ENCODE peak calls at places on chromosome 2, in four cellular contexts. Y is mesendoderm, L is IMR-90, F is H1. E is an unnamed sample.
A peak's percentile ranks its signal among the peaks of the same experiment; 100 is the strongest.

GRCh38 chr2:7094113-7094760 is 177.0 kb downstream of the RNF144A start:
- DNase-seq in F (no peak), Y (no peak), L (no peak), E (no peak)

GRCh38 chr2:225534697-225535096 is 135.2 kb downstream of the NYAP2 start:
- DNase-seq in Y (no peak), L (no peak), F (no peak), E (no peak)

GRCh38 chr2:111049792-111050640 is 70.7 kb upstream of the BCL2L11 start:
- DNase-seq in L (no peak), Y (no peak), F (no peak), E (no peak)

GRCh38 chr2:150376627-150377335 is 110.7 kb downstream of the RND3 start:
- DNase-seq in Y (peak; percentile 37), F (no peak), L (peak; percentile 34), E (no peak)

GRCh38 chr2:36357506-36358316 is 2.1 kb downstream of the CRIM1 start:
- DNase-seq in Y (peak; percentile 88), F (peak; percentile 58), L (peak; percentile 85), E (peak; percentile 58)

GRCh38 chr2:239379641-239380170 is 21.1 kb downstream of the HDAC4 start:
- DNase-seq in Y (no peak), L (no peak), F (no peak), E (no peak)

GRCh38 chr2:240890691-240891090 is 5.3 kb downstream of the MAB21L4 start:
- DNase-seq in Y (no peak), L (no peak), F (no peak), E (no peak)

GRCh38 chr2:8094571-8094970 is 587.3 kb upstream of the ID2 start:
- DNase-seq in Y (peak; percentile 28), F (no peak), L (no peak), E (no peak)

GRCh38 chr2:240277073-240277806 is 136.8 kb upstream of the OTOS start:
- DNase-seq in F (no peak), Y (no peak), L (peak; percentile 75), E (no peak)

GRCh38 chr2:149562304-149562703 is 25.3 kb downstream of the MMADHC start:
- DNase-seq in Y (peak; percentile 11), L (peak; percentile 59), F (no peak), E (no peak)

GRCh38 chr2:98761267-98761781 is 30.4 kb upstream of the MGAT4A start:
- DNase-seq in L (no peak), Y (no peak), F (no peak), E (no peak)

GRCh38 chr2:88016086-88016947 is at the start of gene RNU2-63P:
- DNase-seq in L (peak; percentile 96), Y (peak; percentile 97), F (peak; percentile 91), E (peak; percentile 83)

GRCh38 chr2:144326845-144327244 is 193.1 kb downstream of the ZEB2 start:
- DNase-seq in L (no peak), F (no peak), Y (no peak), E (no peak)

GRCh38 chr2:217616936-217617335 is 385.9 kb downstream of the TNS1 start:
- DNase-seq in F (no peak), Y (no peak), L (peak; percentile 66), E (no peak)

GRCh38 chr2:240685771-240686371 is 3.2 kb upstream of the AQP12B start:
- DNase-seq in L (no peak), F (peak; percentile 50), Y (peak; percentile 65), E (peak; percentile 34)

GRCh38 chr2:230765611-230766300 is 53.1 kb downstream of the CAB39 start:
- DNase-seq in Y (peak; percentile 82), F (no peak), L (no peak), E (no peak)

GRCh38 chr2:88055049-88055435 is 541 bp downstream of the KRCC1 start:
- DNase-seq in L (peak; percentile 34), Y (peak; percentile 52), F (no peak), E (no peak)

GRCh38 chr2:175837046-175837445 is 165.0 kb downstream of the LNPK start:
- DNase-seq in F (no peak), L (peak; percentile 95), Y (peak; percentile 44), E (no peak)

GRCh38 chr2:64267699-64268098 is 123.5 kb upstream of the PELI1 start:
- DNase-seq in F (no peak), Y (peak; percentile 95), L (no peak), E (peak; percentile 71)

GRCh38 chr2:108129636-108130035 is 110.1 kb upstream of the SULT1C3 start:
- DNase-seq in F (no peak), Y (peak; percentile 5), L (no peak), E (no peak)
- H3K4me2 ChIP-seq in F (peak overlapping the region; percentile 1), Y (no peak overlapping the region), L (no peak overlapping the region), E (no peak overlapping the region)

GRCh38 chr2:155021591-155021990 is 323.1 kb downstream of the KCNJ3 start:
- DNase-seq in L (no peak), F (no peak), Y (no peak), E (no peak)
- H3K56ac ChIP-seq in L (no peak overlapping the region), F (no peak overlapping the region), Y (no peak overlapping the region), E (no peak overlapping the region)

GRCh38 chr2:68936889-68937288 is 15.8 kb downstream of the GKN2 start:
- DNase-seq in L (peak; percentile 39), Y (no peak), F (no peak), E (no peak)
- H3K4me2 ChIP-seq in L (no peak overlapping the region), Y (no peak overlapping the region), F (no peak overlapping the region), E (no peak overlapping the region)

DNA sequence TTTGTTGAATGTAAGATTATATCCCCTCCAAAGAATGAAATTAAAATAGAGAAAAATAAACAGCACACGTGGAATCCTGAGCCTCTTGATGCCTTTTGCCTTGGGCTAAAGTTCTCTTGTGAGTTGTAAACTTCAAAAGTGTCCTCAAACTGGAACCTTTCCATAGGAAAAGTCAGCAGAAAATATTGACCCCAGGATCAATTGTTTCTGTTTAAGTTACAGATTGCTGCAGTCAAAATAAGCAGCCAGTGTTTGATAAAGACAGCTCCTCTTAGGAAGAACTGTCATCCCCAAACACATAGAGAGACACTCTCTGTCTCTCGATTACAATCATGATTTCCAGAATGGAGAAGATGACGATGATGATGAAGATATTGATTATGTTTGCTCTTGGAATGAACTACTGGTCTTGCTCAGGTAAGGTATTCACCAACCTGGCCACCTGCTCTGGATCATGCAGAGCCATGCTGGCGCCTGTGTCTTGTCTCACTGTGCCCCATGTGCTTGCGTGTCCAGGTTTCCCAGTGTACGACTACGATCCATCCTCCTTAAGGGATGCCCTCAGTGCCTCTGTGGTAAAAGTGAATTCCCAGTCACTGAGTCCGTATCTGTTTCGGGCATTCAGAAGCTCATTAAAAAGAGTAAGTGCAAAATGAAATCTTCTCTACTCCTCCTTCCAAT is at the start of gene SPP2:
- DNase-seq in L (no peak), Y (no peak), F (no peak), E (no peak)
- H3K56ac ChIP-seq in L (no peak within 1 kb of the TSS), Y (no peak within 1 kb of the TSS), F (no peak within 1 kb of the TSS), E (no peak within 1 kb of the TSS)

GRCh38 chr2:48319863-48320262 is 210.1 kb upstream of the STON1 start:
- DNase-seq in L (no peak), Y (no peak), F (no peak), E (no peak)
- H3K4me2 ChIP-seq in L (no peak overlapping the region), Y (no peak overlapping the region), F (no peak overlapping the region), E (no peak overlapping the region)

GRCh38 chr2:16032282-16033031 is 92.1 kb downstream of the MYCN start:
- DNase-seq in F (no peak), Y (no peak), L (no peak), E (no peak)
- H3K56ac ChIP-seq in F (no peak overlapping the region), Y (no peak overlapping the region), L (no peak overlapping the region), E (no peak overlapping the region)

DNA sequence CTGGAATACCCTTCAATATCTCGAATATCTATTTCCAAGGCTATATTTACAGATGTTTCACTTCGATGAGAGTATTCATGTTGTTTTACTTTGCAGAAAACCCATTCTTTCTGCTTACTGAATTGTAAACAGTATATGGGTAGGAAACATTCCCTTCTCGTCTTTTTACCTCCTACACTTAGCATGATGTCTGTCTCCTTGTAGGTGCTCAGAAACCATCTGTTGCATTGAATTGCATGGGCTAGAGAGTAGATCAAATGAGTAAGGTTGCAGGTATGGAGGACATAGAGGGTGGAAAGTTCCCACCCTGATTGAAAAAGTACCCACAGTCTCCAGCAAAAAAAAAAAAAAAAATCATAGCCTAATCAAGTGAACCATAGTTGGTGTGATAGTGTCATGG is 1.8 kb downstream of the CYTIP start:
- DNase-seq in Y (no peak), L (no peak), F (no peak), E (no peak)
- H3K4me2 ChIP-seq in Y (no peak overlapping the region), L (no peak overlapping the region), F (no peak overlapping the region), E (no peak overlapping the region)

GRCh38 chr2:142937347-142937746 is 59.9 kb downstream of the KYNU start:
- DNase-seq in Y (no peak), L (no peak), F (no peak), E (no peak)

GRCh38 chr2:142938240-142938639 is 60.8 kb downstream of the KYNU start:
- DNase-seq in L (no peak), Y (no peak), F (no peak), E (no peak)

GRCh38 chr2:142936629-142937028 is 59.2 kb downstream of the KYNU start:
- DNase-seq in Y (no peak), L (no peak), F (no peak), E (no peak)

GRCh38 chr2:142933916-142934315 is 56.5 kb downstream of the KYNU start:
- DNase-seq in Y (no peak), L (no peak), F (no peak), E (no peak)

DNA sequence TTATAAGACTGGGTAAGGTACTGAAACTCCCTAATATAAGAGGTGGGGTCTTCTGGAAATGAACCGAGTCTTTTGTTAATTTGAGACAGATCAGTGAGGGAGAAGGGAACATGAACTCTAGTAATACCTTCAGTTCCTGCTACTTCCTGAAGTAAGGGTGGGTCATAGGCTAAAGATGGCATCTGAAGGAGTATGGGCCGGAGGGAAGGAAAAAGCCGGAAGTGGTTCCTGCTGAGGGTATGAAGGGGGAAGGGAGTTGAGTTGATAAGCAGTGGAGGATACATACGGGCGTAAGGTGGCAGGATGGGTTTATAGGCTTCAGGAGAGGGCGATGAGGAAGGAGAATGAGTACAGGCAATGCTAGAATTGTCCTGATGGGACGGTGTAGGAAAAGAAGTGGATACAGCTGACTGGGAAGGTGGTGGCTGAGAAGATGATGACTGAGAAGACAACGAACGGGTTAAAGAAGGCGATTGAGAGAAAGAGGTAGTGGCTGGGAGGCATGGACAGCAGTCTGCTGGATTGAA is 58.2 kb downstream of the KYNU start:
- DNase-seq in Y (no peak), F (no peak), L (no peak), E (no peak)
- H3K56ac ChIP-seq in Y (no peak overlapping the region), F (no peak overlapping the region), L (no peak overlapping the region), E (no peak overlapping the region)

GRCh38 chr2:30197570-30197969 is 33.8 kb upstream of the LBH start:
- DNase-seq in L (no peak), Y (peak; percentile 36), F (no peak), E (peak; percentile 51)
- H3K4me2 ChIP-seq in L (no peak overlapping the region), Y (no peak overlapping the region), F (no peak overlapping the region), E (no peak overlapping the region)

E was measured in H9.